ENCODE peak calls at places on chromosomes 4 and X, in six cellular contexts. One of them, this sample, is unnamed.

GRCh38 chr4:154982187-154983047 is 201.3 kb downstream of the RBM46 start:
- DNase-seq in NCI-H345: peak; percentile 9
- DNase-seq in GM12892: no peak
- DNase-seq in hippocampal formation: peak; percentile 23
- DNase-seq in DMS 273 treated with DMSO at 0.1 percent for 48 hours: no peak
- DNase-seq in activated T-cell treated with anti-CD3 and anti-CD28 coated beads, Interleukin-2, amount 50 U/mL, for 48 hours: peak; percentile 57
- DNase-seq in this sample: peak; percentile 79

GRCh38 chr4:169968999-169969398 is 57.2 kb downstream of the MFAP3L start:
- DNase-seq in DMS 273 treated with DMSO at 0.1 percent for 48 hours: no peak
- DNase-seq in GM12892: no peak
- DNase-seq in activated T-cell treated with anti-CD3 and anti-CD28 coated beads, Interleukin-2, amount 50 U/mL, for 48 hours: no peak
- DNase-seq in NCI-H345: no peak
- DNase-seq in hippocampal formation: no peak
- DNase-seq in this sample: no peak

GRCh38 chr4:5730993-5731975 is 20.3 kb downstream of the EVC start:
- DNase-seq in DMS 273 treated with DMSO at 0.1 percent for 48 hours: no peak
- DNase-seq in GM12892: no peak
- DNase-seq in hippocampal formation: no peak
- DNase-seq in NCI-H345: no peak
- DNase-seq in activated T-cell treated with anti-CD3 and anti-CD28 coated beads, Interleukin-2, amount 50 U/mL, for 48 hours: no peak
- DNase-seq in this sample: no peak

GRCh38 chr4:61277785-61278184 is 77.7 kb downstream of the ADGRL3 start:
- DNase-seq in GM12892: no peak
- DNase-seq in DMS 273 treated with DMSO at 0.1 percent for 48 hours: no peak
- DNase-seq in activated T-cell treated with anti-CD3 and anti-CD28 coated beads, Interleukin-2, amount 50 U/mL, for 48 hours: no peak
- DNase-seq in hippocampal formation: no peak
- DNase-seq in NCI-H345: peak; percentile 51
- DNase-seq in this sample: no peak

GRCh38 chrX:151828434-151829080 is 84.1 kb upstream of the MAGEA4 start:
- DNase-seq in activated T-cell treated with anti-CD3 and anti-CD28 coated beads, Interleukin-2, amount 50 U/mL, for 48 hours: no peak
- DNase-seq in hippocampal formation: no peak
- DNase-seq in NCI-H345: no peak
- DNase-seq in DMS 273 treated with DMSO at 0.1 percent for 48 hours: no peak
- DNase-seq in GM12892: no peak
- DNase-seq in this sample: no peak

GRCh38 chr4:123444298-123444731 is 47.7 kb downstream of the SPRY1 start:
- DNase-seq in NCI-H345: no peak
- DNase-seq in hippocampal formation: peak; percentile 36
- DNase-seq in activated T-cell treated with anti-CD3 and anti-CD28 coated beads, Interleukin-2, amount 50 U/mL, for 48 hours: peak; percentile 69
- DNase-seq in GM12892: no peak
- DNase-seq in DMS 273 treated with DMSO at 0.1 percent for 48 hours: peak; percentile 52
- DNase-seq in this sample: no peak

GRCh38 chr4:84529169-84529751 is 30.2 kb upstream of the NKX6-1 start:
- DNase-seq in hippocampal formation: no peak
- DNase-seq in GM12892: no peak
- DNase-seq in DMS 273 treated with DMSO at 0.1 percent for 48 hours: no peak
- DNase-seq in NCI-H345: peak; percentile 6
- DNase-seq in activated T-cell treated with anti-CD3 and anti-CD28 coated beads, Interleukin-2, amount 50 U/mL, for 48 hours: no peak
- DNase-seq in this sample: no peak

GRCh38 chr4:81905966-81906365 is 434.3 kb upstream of the RASGEF1B start:
- DNase-seq in activated T-cell treated with anti-CD3 and anti-CD28 coated beads, Interleukin-2, amount 50 U/mL, for 48 hours: no peak
- DNase-seq in hippocampal formation: no peak
- DNase-seq in NCI-H345: no peak
- DNase-seq in GM12892: no peak
- DNase-seq in DMS 273 treated with DMSO at 0.1 percent for 48 hours: no peak
- DNase-seq in this sample: no peak

GRCh38 chr4:89724716-89725115 is 112.2 kb downstream of the SNCA start:
- DNase-seq in activated T-cell treated with anti-CD3 and anti-CD28 coated beads, Interleukin-2, amount 50 U/mL, for 48 hours: no peak
- DNase-seq in GM12892: no peak
- DNase-seq in DMS 273 treated with DMSO at 0.1 percent for 48 hours: no peak
- DNase-seq in hippocampal formation: no peak
- DNase-seq in NCI-H345: no peak
- DNase-seq in this sample: no peak

GRCh38 chr4:22668301-22668700 is 24.4 kb upstream of the GBA3 start:
- DNase-seq in DMS 273 treated with DMSO at 0.1 percent for 48 hours: no peak
- DNase-seq in hippocampal formation: no peak
- DNase-seq in activated T-cell treated with anti-CD3 and anti-CD28 coated beads, Interleukin-2, amount 50 U/mL, for 48 hours: no peak
- DNase-seq in GM12892: no peak
- DNase-seq in NCI-H345: no peak
- DNase-seq in this sample: no peak

GRCh38 chr4:74950200-74950599 is 17.3 kb downstream of the PARM1 start:
- DNase-seq in activated T-cell treated with anti-CD3 and anti-CD28 coated beads, Interleukin-2, amount 50 U/mL, for 48 hours: no peak
- DNase-seq in DMS 273 treated with DMSO at 0.1 percent for 48 hours: no peak
- DNase-seq in hippocampal formation: no peak
- DNase-seq in GM12892: no peak
- DNase-seq in NCI-H345: no peak
- DNase-seq in this sample: no peak

GRCh38 chrX:70508296-70508911 is 63.8 kb downstream of the DLG3 start:
- DNase-seq in GM12892: no peak
- DNase-seq in NCI-H345: peak; percentile 60
- DNase-seq in hippocampal formation: no peak
- DNase-seq in DMS 273 treated with DMSO at 0.1 percent for 48 hours: no peak
- DNase-seq in activated T-cell treated with anti-CD3 and anti-CD28 coated beads, Interleukin-2, amount 50 U/mL, for 48 hours: peak; percentile 40
- DNase-seq in this sample: peak; percentile 29

GRCh38 chr4:140152015-140152703 is 1.8 kb downstream of the MAML3 start:
- DNase-seq in NCI-H345: peak; percentile 84
- DNase-seq in activated T-cell treated with anti-CD3 and anti-CD28 coated beads, Interleukin-2, amount 50 U/mL, for 48 hours: peak; percentile 81
- DNase-seq in hippocampal formation: peak; percentile 70
- DNase-seq in GM12892: peak; percentile 31
- DNase-seq in DMS 273 treated with DMSO at 0.1 percent for 48 hours: peak; percentile 79
- DNase-seq in this sample: peak; percentile 82

GRCh38 chrX:48589482-48590162 is 7.7 kb upstream of the WDR13 start:
- DNase-seq in NCI-H345: peak; percentile 41
- DNase-seq in DMS 273 treated with DMSO at 0.1 percent for 48 hours: no peak
- DNase-seq in hippocampal formation: no peak
- DNase-seq in GM12892: no peak
- DNase-seq in activated T-cell treated with anti-CD3 and anti-CD28 coated beads, Interleukin-2, amount 50 U/mL, for 48 hours: no peak
- DNase-seq in this sample: no peak

GRCh38 chrX:11836284-11836683 is 78.2 kb downstream of the MSL3 start:
- DNase-seq in GM12892: no peak
- DNase-seq in activated T-cell treated with anti-CD3 and anti-CD28 coated beads, Interleukin-2, amount 50 U/mL, for 48 hours: no peak
- DNase-seq in DMS 273 treated with DMSO at 0.1 percent for 48 hours: no peak
- DNase-seq in NCI-H345: no peak
- DNase-seq in hippocampal formation: no peak
- DNase-seq in this sample: no peak

GRCh38 chr4:40856836-40857362 is 107.1 kb downstream of the NSUN7 start:
- DNase-seq in NCI-H345: peak; percentile 78
- DNase-seq in hippocampal formation: peak; percentile 65
- DNase-seq in DMS 273 treated with DMSO at 0.1 percent for 48 hours: no peak
- DNase-seq in GM12892: peak; percentile 77
- DNase-seq in activated T-cell treated with anti-CD3 and anti-CD28 coated beads, Interleukin-2, amount 50 U/mL, for 48 hours: peak; percentile 75
- DNase-seq in this sample: no peak

GRCh38 chr4:151489462-151490203 is 80.7 kb downstream of the FHIP1A start:
- DNase-seq in DMS 273 treated with DMSO at 0.1 percent for 48 hours: no peak
- DNase-seq in GM12892: no peak
- DNase-seq in activated T-cell treated with anti-CD3 and anti-CD28 coated beads, Interleukin-2, amount 50 U/mL, for 48 hours: no peak
- DNase-seq in hippocampal formation: no peak
- DNase-seq in NCI-H345: peak; percentile 83
- DNase-seq in this sample: no peak

GRCh38 chr4:169484485-169484884 is 127.9 kb downstream of the NEK1 start:
- DNase-seq in GM12892: no peak
- DNase-seq in hippocampal formation: no peak
- DNase-seq in activated T-cell treated with anti-CD3 and anti-CD28 coated beads, Interleukin-2, amount 50 U/mL, for 48 hours: no peak
- DNase-seq in NCI-H345: no peak
- DNase-seq in DMS 273 treated with DMSO at 0.1 percent for 48 hours: no peak
- DNase-seq in this sample: no peak

GRCh38 chrX:98077440-98077839 is 1193.7 kb downstream of the RPA4 start:
- DNase-seq in activated T-cell treated with anti-CD3 and anti-CD28 coated beads, Interleukin-2, amount 50 U/mL, for 48 hours: no peak
- DNase-seq in hippocampal formation: no peak
- DNase-seq in NCI-H345: no peak
- DNase-seq in GM12892: no peak
- DNase-seq in DMS 273 treated with DMSO at 0.1 percent for 48 hours: no peak
- DNase-seq in this sample: no peak

GRCh38 chr4:154082760-154083530 is 294.1 kb upstream of the SFRP2 start:
- DNase-seq in DMS 273 treated with DMSO at 0.1 percent for 48 hours: no peak
- DNase-seq in NCI-H345: no peak
- DNase-seq in activated T-cell treated with anti-CD3 and anti-CD28 coated beads, Interleukin-2, amount 50 U/mL, for 48 hours: no peak
- DNase-seq in GM12892: no peak
- DNase-seq in hippocampal formation: no peak
- DNase-seq in this sample: no peak

GRCh38 chr4:40055379-40055872 is 1.2 kb upstream of the N4BP2 start:
- DNase-seq in DMS 273 treated with DMSO at 0.1 percent for 48 hours: no peak
- DNase-seq in NCI-H345: no peak
- DNase-seq in activated T-cell treated with anti-CD3 and anti-CD28 coated beads, Interleukin-2, amount 50 U/mL, for 48 hours: no peak
- DNase-seq in GM12892: no peak
- DNase-seq in hippocampal formation: no peak
- DNase-seq in this sample: no peak

GRCh38 chr4:66294626-66295025 is 624.3 kb upstream of the EPHA5 start:
- DNase-seq in NCI-H345: no peak
- DNase-seq in GM12892: no peak
- DNase-seq in activated T-cell treated with anti-CD3 and anti-CD28 coated beads, Interleukin-2, amount 50 U/mL, for 48 hours: no peak
- DNase-seq in DMS 273 treated with DMSO at 0.1 percent for 48 hours: no peak
- DNase-seq in hippocampal formation: no peak
- DNase-seq in this sample: no peak

GRCh38 chr4:184283659-184284335 is 66.1 kb upstream of the ENPP6 start:
- DNase-seq in activated T-cell treated with anti-CD3 and anti-CD28 coated beads, Interleukin-2, amount 50 U/mL, for 48 hours: no peak
- DNase-seq in NCI-H345: no peak
- DNase-seq in hippocampal formation: peak; percentile 42
- DNase-seq in GM12892: no peak
- DNase-seq in DMS 273 treated with DMSO at 0.1 percent for 48 hours: no peak
- DNase-seq in this sample: no peak

GRCh38 chr4:187887886-187888285 is 107.7 kb upstream of the ZFP42 start:
- DNase-seq in DMS 273 treated with DMSO at 0.1 percent for 48 hours: peak; percentile 42
- DNase-seq in hippocampal formation: no peak
- DNase-seq in activated T-cell treated with anti-CD3 and anti-CD28 coated beads, Interleukin-2, amount 50 U/mL, for 48 hours: no peak
- DNase-seq in GM12892: no peak
- DNase-seq in NCI-H345: no peak
- DNase-seq in this sample: no peak

GRCh38 chrX:140274761-140275525 is 229.9 kb downstream of the SOX3 start:
- DNase-seq in DMS 273 treated with DMSO at 0.1 percent for 48 hours: no peak
- DNase-seq in hippocampal formation: no peak
- DNase-seq in activated T-cell treated with anti-CD3 and anti-CD28 coated beads, Interleukin-2, amount 50 U/mL, for 48 hours: no peak
- DNase-seq in NCI-H345: no peak
- DNase-seq in GM12892: no peak
- DNase-seq in this sample: no peak

GRCh38 chr4:99723555-99724450 is 66.2 kb upstream of the C4orf54 start:
- DNase-seq in activated T-cell treated with anti-CD3 and anti-CD28 coated beads, Interleukin-2, amount 50 U/mL, for 48 hours: peak; percentile 35
- DNase-seq in hippocampal formation: peak; percentile 2
- DNase-seq in DMS 273 treated with DMSO at 0.1 percent for 48 hours: peak; percentile 23
- DNase-seq in NCI-H345: peak; percentile 6
- DNase-seq in GM12892: no peak
- DNase-seq in this sample: no peak

GRCh38 chrX:106912864-106913263 is 7.3 kb upstream of the CLDN2 start:
- DNase-seq in NCI-H345: no peak
- DNase-seq in GM12892: no peak
- DNase-seq in hippocampal formation: no peak
- DNase-seq in DMS 273 treated with DMSO at 0.1 percent for 48 hours: no peak
- DNase-seq in activated T-cell treated with anti-CD3 and anti-CD28 coated beads, Interleukin-2, amount 50 U/mL, for 48 hours: no peak
- DNase-seq in this sample: no peak

GRCh38 chrX:8731579-8732395 is at the start of gene ANOS1:
- DNase-seq in NCI-H345: peak; percentile 41
- DNase-seq in GM12892: no peak
- DNase-seq in DMS 273 treated with DMSO at 0.1 percent for 48 hours: no peak
- DNase-seq in activated T-cell treated with anti-CD3 and anti-CD28 coated beads, Interleukin-2, amount 50 U/mL, for 48 hours: no peak
- DNase-seq in hippocampal formation: peak; percentile 45
- DNase-seq in this sample: peak; percentile 79

GRCh38 chr4:124431663-124432192 is 280.8 kb downstream of the ANKRD50 start:
- DNase-seq in GM12892: no peak
- DNase-seq in DMS 273 treated with DMSO at 0.1 percent for 48 hours: no peak
- DNase-seq in hippocampal formation: no peak
- DNase-seq in NCI-H345: no peak
- DNase-seq in activated T-cell treated with anti-CD3 and anti-CD28 coated beads, Interleukin-2, amount 50 U/mL, for 48 hours: no peak
- DNase-seq in this sample: no peak

GRCh38 chr4:87192155-87192919 is 28.1 kb downstream of the KLHL8 start:
- DNase-seq in GM12892: no peak
- DNase-seq in activated T-cell treated with anti-CD3 and anti-CD28 coated beads, Interleukin-2, amount 50 U/mL, for 48 hours: no peak
- DNase-seq in hippocampal formation: no peak
- DNase-seq in DMS 273 treated with DMSO at 0.1 percent for 48 hours: no peak
- DNase-seq in NCI-H345: no peak
- DNase-seq in this sample: no peak

GRCh38 chrX:38799995-38800394 is 1.3 kb upstream of the MID1IP1 start:
- DNase-seq in NCI-H345: no peak
- DNase-seq in activated T-cell treated with anti-CD3 and anti-CD28 coated beads, Interleukin-2, amount 50 U/mL, for 48 hours: no peak
- DNase-seq in DMS 273 treated with DMSO at 0.1 percent for 48 hours: no peak
- DNase-seq in GM12892: no peak
- DNase-seq in hippocampal formation: peak; percentile 9
- DNase-seq in this sample: no peak

GRCh38 chr4:162485486-162485885 is 321.7 kb upstream of the FSTL5 start:
- DNase-seq in NCI-H345: no peak
- DNase-seq in activated T-cell treated with anti-CD3 and anti-CD28 coated beads, Interleukin-2, amount 50 U/mL, for 48 hours: no peak
- DNase-seq in GM12892: no peak
- DNase-seq in hippocampal formation: no peak
- DNase-seq in DMS 273 treated with DMSO at 0.1 percent for 48 hours: no peak
- DNase-seq in this sample: no peak

GRCh38 chr4:139207873-139208403 is 30.9 kb upstream of the ELF2 start:
- DNase-seq in NCI-H345: no peak
- DNase-seq in activated T-cell treated with anti-CD3 and anti-CD28 coated beads, Interleukin-2, amount 50 U/mL, for 48 hours: no peak
- DNase-seq in DMS 273 treated with DMSO at 0.1 percent for 48 hours: no peak
- DNase-seq in hippocampal formation: no peak
- DNase-seq in GM12892: no peak
- DNase-seq in this sample: no peak

GRCh38 chr4:6582889-6583504 is 8.0 kb downstream of the MAN2B2 start:
- DNase-seq in NCI-H345: no peak
- DNase-seq in DMS 273 treated with DMSO at 0.1 percent for 48 hours: no peak
- DNase-seq in hippocampal formation: no peak
- DNase-seq in GM12892: no peak
- DNase-seq in activated T-cell treated with anti-CD3 and anti-CD28 coated beads, Interleukin-2, amount 50 U/mL, for 48 hours: no peak
- DNase-seq in this sample: no peak

This sample was measured in coronary artery.